ENCODE peak calls at places on chromosomes 2 and 18, in five cellular contexts. One of them, this sample, is unnamed.

GRCh38 chr2:176270100-176270750 is 983 bp downstream of the MTX2 start:
- DNase-seq in body of pancreas: no peak
- DNase-seq in cardiac fibroblast: no peak
- DNase-seq in fibroblast of the aortic adventitia: no peak
- DNase-seq in psoas muscle: no peak
- DNase-seq in this sample: no peak

GRCh38 chr2:100976634-100977391 is 25.3 kb upstream of the RPL31 start:
- DNase-seq in body of pancreas: no peak
- DNase-seq in psoas muscle: no peak
- DNase-seq in fibroblast of the aortic adventitia: no peak
- DNase-seq in cardiac fibroblast: peak
- DNase-seq in this sample: no peak

GRCh38 chr18:12038661-12039417 is 54.8 kb upstream of the ANKRD62 start:
- DNase-seq in body of pancreas: peak
- DNase-seq in fibroblast of the aortic adventitia: peak
- DNase-seq in cardiac fibroblast: peak
- DNase-seq in psoas muscle: peak
- DNase-seq in this sample: peak

GRCh38 chr2:124193706-124194105 is 168.6 kb downstream of the CNTNAP5 start:
- DNase-seq in fibroblast of the aortic adventitia: no peak
- DNase-seq in cardiac fibroblast: no peak
- DNase-seq in body of pancreas: no peak
- DNase-seq in psoas muscle: no peak
- DNase-seq in this sample: no peak

GRCh38 chr18:31835528-31836138 is 75.0 kb upstream of the SLC25A52 start:
- DNase-seq in psoas muscle: no peak
- DNase-seq in fibroblast of the aortic adventitia: no peak
- DNase-seq in cardiac fibroblast: no peak
- DNase-seq in body of pancreas: peak
- DNase-seq in this sample: peak

GRCh38 chr2:71530246-71530986 is 77.1 kb downstream of the DYSF start:
- DNase-seq in body of pancreas: peak
- DNase-seq in fibroblast of the aortic adventitia: peak
- DNase-seq in psoas muscle: no peak
- DNase-seq in cardiac fibroblast: peak
- DNase-seq in this sample: peak

GRCh38 chr2:101697794-101698418 is 399 bp downstream of the MAP4K4 start:
- DNase-seq in psoas muscle: peak
- DNase-seq in body of pancreas: no peak
- DNase-seq in cardiac fibroblast: no peak
- DNase-seq in fibroblast of the aortic adventitia: no peak
- DNase-seq in this sample: no peak

GRCh38 chr2:63544017-63544627 is 44.2 kb downstream of the WDPCP start:
- DNase-seq in fibroblast of the aortic adventitia: peak
- DNase-seq in cardiac fibroblast: peak
- DNase-seq in psoas muscle: no peak
- DNase-seq in body of pancreas: no peak
- DNase-seq in this sample: no peak

GRCh38 chr2:241798081-241798630 is 10.8 kb upstream of the NEU4 start:
- DNase-seq in cardiac fibroblast: no peak
- DNase-seq in body of pancreas: no peak
- DNase-seq in fibroblast of the aortic adventitia: no peak
- DNase-seq in psoas muscle: peak
- DNase-seq in this sample: no peak

GRCh38 chr2:66929632-66930385 is 467.3 kb upstream of the ETAA1 start:
- DNase-seq in fibroblast of the aortic adventitia: peak
- DNase-seq in body of pancreas: peak
- DNase-seq in cardiac fibroblast: peak
- DNase-seq in psoas muscle: peak
- DNase-seq in this sample: peak

GRCh38 chr18:36186461-36187137 is 698 bp upstream of the MOCOS start:
- DNase-seq in fibroblast of the aortic adventitia: peak
- DNase-seq in body of pancreas: peak
- DNase-seq in cardiac fibroblast: peak
- DNase-seq in psoas muscle: peak
- DNase-seq in this sample: peak

GRCh38 chr2:153912798-153913396 is 41.2 kb downstream of the GALNT13 start:
- DNase-seq in body of pancreas: no peak
- DNase-seq in fibroblast of the aortic adventitia: no peak
- DNase-seq in psoas muscle: no peak
- DNase-seq in cardiac fibroblast: no peak
- DNase-seq in this sample: no peak

GRCh38 chr2:188665196-188665595 is 309.0 kb upstream of the COL3A1 start:
- DNase-seq in psoas muscle: no peak
- DNase-seq in cardiac fibroblast: peak
- DNase-seq in fibroblast of the aortic adventitia: peak
- DNase-seq in body of pancreas: no peak
- DNase-seq in this sample: peak

GRCh38 chr18:63477972-63478371 is 1.2 kb downstream of the SERPINB5 start:
- DNase-seq in body of pancreas: no peak
- DNase-seq in fibroblast of the aortic adventitia: peak
- DNase-seq in psoas muscle: no peak
- DNase-seq in cardiac fibroblast: peak
- DNase-seq in this sample: no peak

GRCh38 chr2:100292022-100292580 is 30.2 kb downstream of the LONRF2 start:
- DNase-seq in cardiac fibroblast: peak
- DNase-seq in psoas muscle: peak
- DNase-seq in body of pancreas: peak
- DNase-seq in fibroblast of the aortic adventitia: peak
- DNase-seq in this sample: peak

GRCh38 chr2:172242968-172243367 is 140.3 kb upstream of the DLX2 start:
- DNase-seq in body of pancreas: peak
- DNase-seq in fibroblast of the aortic adventitia: no peak
- DNase-seq in psoas muscle: no peak
- DNase-seq in cardiac fibroblast: no peak
- DNase-seq in this sample: no peak

GRCh38 chr2:26251893-26252292 is 7.2 kb downstream of the HADHB start:
- DNase-seq in cardiac fibroblast: peak
- DNase-seq in psoas muscle: peak
- DNase-seq in body of pancreas: peak
- DNase-seq in fibroblast of the aortic adventitia: peak
- DNase-seq in this sample: peak

GRCh38 chr2:10844083-10844482 is 31.5 kb upstream of the PDIA6 start:
- DNase-seq in fibroblast of the aortic adventitia: peak
- DNase-seq in psoas muscle: peak
- DNase-seq in body of pancreas: peak
- DNase-seq in cardiac fibroblast: peak
- DNase-seq in this sample: peak

GRCh38 chr18:59621027-59621426 is 76.2 kb downstream of the CCBE1 start:
- DNase-seq in psoas muscle: no peak
- DNase-seq in body of pancreas: no peak
- DNase-seq in cardiac fibroblast: peak
- DNase-seq in fibroblast of the aortic adventitia: peak
- DNase-seq in this sample: peak

GRCh38 chr18:70405051-70405450 is 116.2 kb downstream of the SOCS6 start:
- DNase-seq in psoas muscle: no peak
- DNase-seq in body of pancreas: no peak
- DNase-seq in cardiac fibroblast: no peak
- DNase-seq in fibroblast of the aortic adventitia: no peak
- DNase-seq in this sample: peak

GRCh38 chr2:152115952-152116351 is 17.1 kb upstream of the CACNB4 start:
- DNase-seq in cardiac fibroblast: no peak
- DNase-seq in body of pancreas: no peak
- DNase-seq in psoas muscle: no peak
- DNase-seq in fibroblast of the aortic adventitia: no peak
- DNase-seq in this sample: no peak

GRCh38 chr2:73999881-74000597 is 15.3 kb downstream of the TET3 start:
- DNase-seq in psoas muscle: no peak
- DNase-seq in body of pancreas: no peak
- DNase-seq in fibroblast of the aortic adventitia: peak
- DNase-seq in cardiac fibroblast: peak
- DNase-seq in this sample: peak

GRCh38 chr2:70703900-70704549 is 64.0 kb downstream of the ADD2 start:
- DNase-seq in cardiac fibroblast: peak
- DNase-seq in psoas muscle: no peak
- DNase-seq in fibroblast of the aortic adventitia: peak
- DNase-seq in body of pancreas: peak
- DNase-seq in this sample: peak

GRCh38 chr2:85826990-85827878 is 61.6 kb downstream of the ST3GAL5 start:
- DNase-seq in cardiac fibroblast: peak
- DNase-seq in fibroblast of the aortic adventitia: peak
- DNase-seq in psoas muscle: peak
- DNase-seq in body of pancreas: peak
- DNase-seq in this sample: peak

GRCh38 chr2:115654362-115654761 is 1211.9 kb downstream of the DPP10 start:
- DNase-seq in fibroblast of the aortic adventitia: no peak
- DNase-seq in psoas muscle: no peak
- DNase-seq in body of pancreas: no peak
- DNase-seq in cardiac fibroblast: no peak
- DNase-seq in this sample: no peak

GRCh38 chr2:239308696-239309397 is 92.0 kb downstream of the HDAC4 start:
- DNase-seq in body of pancreas: peak
- DNase-seq in cardiac fibroblast: peak
- DNase-seq in fibroblast of the aortic adventitia: peak
- DNase-seq in psoas muscle: peak
- DNase-seq in this sample: peak

GRCh38 chr2:154158101-154158500 is 286.4 kb downstream of the GALNT13 start:
- DNase-seq in fibroblast of the aortic adventitia: no peak
- DNase-seq in body of pancreas: no peak
- DNase-seq in psoas muscle: no peak
- DNase-seq in cardiac fibroblast: no peak
- DNase-seq in this sample: no peak

GRCh38 chr2:217775920-217776503 is 226.8 kb downstream of the TNS1 start:
- DNase-seq in fibroblast of the aortic adventitia: no peak
- DNase-seq in cardiac fibroblast: no peak
- DNase-seq in body of pancreas: no peak
- DNase-seq in psoas muscle: no peak
- DNase-seq in this sample: no peak

GRCh38 chr2:30072250-30072842 is 74.5 kb upstream of the YPEL5 start:
- DNase-seq in fibroblast of the aortic adventitia: peak
- DNase-seq in cardiac fibroblast: peak
- DNase-seq in psoas muscle: peak
- DNase-seq in body of pancreas: peak
- DNase-seq in this sample: peak

GRCh38 chr2:142415461-142415860 is 284.6 kb upstream of the LRP1B start:
- DNase-seq in body of pancreas: no peak
- DNase-seq in psoas muscle: no peak
- DNase-seq in fibroblast of the aortic adventitia: no peak
- DNase-seq in cardiac fibroblast: no peak
- DNase-seq in this sample: no peak

GRCh38 chr2:26318950-26319349 is 27.0 kb upstream of the SELENOI start:
- DNase-seq in fibroblast of the aortic adventitia: no peak
- DNase-seq in cardiac fibroblast: no peak
- DNase-seq in psoas muscle: no peak
- DNase-seq in body of pancreas: no peak
- DNase-seq in this sample: no peak

GRCh38 chr2:7838636-7839035 is 843.2 kb upstream of the ID2 start:
- DNase-seq in cardiac fibroblast: no peak
- DNase-seq in fibroblast of the aortic adventitia: no peak
- DNase-seq in psoas muscle: no peak
- DNase-seq in body of pancreas: no peak
- DNase-seq in this sample: no peak

GRCh38 chr2:144650886-144651285 is 131.0 kb upstream of the ZEB2 start:
- DNase-seq in body of pancreas: no peak
- DNase-seq in cardiac fibroblast: no peak
- DNase-seq in psoas muscle: no peak
- DNase-seq in fibroblast of the aortic adventitia: no peak
- DNase-seq in this sample: no peak

GRCh38 chr2:234162876-234163275 is 112.4 kb downstream of the SPP2 start:
- DNase-seq in cardiac fibroblast: no peak
- DNase-seq in fibroblast of the aortic adventitia: no peak
- DNase-seq in body of pancreas: no peak
- DNase-seq in psoas muscle: no peak
- DNase-seq in this sample: no peak

GRCh38 chr18:48656582-48656981 is 117.8 kb downstream of the CTIF start:
- DNase-seq in psoas muscle: no peak
- DNase-seq in body of pancreas: no peak
- DNase-seq in fibroblast of the aortic adventitia: no peak
- DNase-seq in cardiac fibroblast: no peak
- DNase-seq in this sample: peak

GRCh38 chr2:50606860-50607259 is 425.1 kb downstream of the NRXN1 start:
- DNase-seq in fibroblast of the aortic adventitia: no peak
- DNase-seq in cardiac fibroblast: no peak
- DNase-seq in body of pancreas: no peak
- DNase-seq in psoas muscle: no peak
- DNase-seq in this sample: no peak
- TF ChIP-seq CTCF in fibroblast of the aortic adventitia: no peak
- TF ChIP-seq CTCF in cardiac fibroblast: no peak
- TF ChIP-seq CTCF in body of pancreas: no peak
- TF ChIP-seq CTCF in psoas muscle: no peak
- TF ChIP-seq CTCF in this sample: no peak

GRCh38 chr2:232875256-232876070 is 5.4 kb downstream of the SNORC start:
- DNase-seq in fibroblast of the aortic adventitia: no peak
- DNase-seq in body of pancreas: no peak
- DNase-seq in psoas muscle: no peak
- DNase-seq in cardiac fibroblast: no peak
- DNase-seq in this sample: no peak
- H3K4me3 ChIP-seq in fibroblast of the aortic adventitia: no peak
- H3K4me3 ChIP-seq in body of pancreas: no peak
- H3K4me3 ChIP-seq in psoas muscle: peak
- H3K4me3 ChIP-seq in cardiac fibroblast: no peak
- H3K4me3 ChIP-seq in this sample: no peak

DNA sequence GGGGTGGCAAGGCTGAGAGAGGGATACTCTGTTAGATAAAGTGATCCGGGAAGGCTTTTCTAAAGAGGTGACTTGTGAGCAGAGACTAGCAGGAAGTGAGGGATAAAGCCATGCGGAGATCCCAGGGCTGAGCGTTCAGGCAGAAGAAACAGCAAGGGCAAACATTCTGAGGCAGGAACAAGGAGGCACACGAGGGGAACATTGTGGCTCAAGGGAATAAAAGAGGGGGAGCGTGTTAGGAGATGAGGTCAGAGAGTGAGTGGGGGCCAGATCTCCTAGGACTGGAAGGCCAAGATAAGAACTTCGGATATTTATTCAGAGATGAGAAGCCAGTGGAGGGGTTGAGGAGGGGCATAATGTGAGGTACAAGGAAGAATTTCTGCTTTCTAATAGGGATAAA is 67.1 kb downstream of the ACTR2 start:
- DNase-seq in psoas muscle: no peak
- DNase-seq in body of pancreas: no peak
- DNase-seq in fibroblast of the aortic adventitia: no peak
- DNase-seq in cardiac fibroblast: no peak
- DNase-seq in this sample: no peak
- TF ChIP-seq CTCF in psoas muscle: no peak
- TF ChIP-seq CTCF in body of pancreas: no peak
- TF ChIP-seq CTCF in fibroblast of the aortic adventitia: no peak
- TF ChIP-seq CTCF in cardiac fibroblast: no peak
- TF ChIP-seq CTCF in this sample: no peak

DNA sequence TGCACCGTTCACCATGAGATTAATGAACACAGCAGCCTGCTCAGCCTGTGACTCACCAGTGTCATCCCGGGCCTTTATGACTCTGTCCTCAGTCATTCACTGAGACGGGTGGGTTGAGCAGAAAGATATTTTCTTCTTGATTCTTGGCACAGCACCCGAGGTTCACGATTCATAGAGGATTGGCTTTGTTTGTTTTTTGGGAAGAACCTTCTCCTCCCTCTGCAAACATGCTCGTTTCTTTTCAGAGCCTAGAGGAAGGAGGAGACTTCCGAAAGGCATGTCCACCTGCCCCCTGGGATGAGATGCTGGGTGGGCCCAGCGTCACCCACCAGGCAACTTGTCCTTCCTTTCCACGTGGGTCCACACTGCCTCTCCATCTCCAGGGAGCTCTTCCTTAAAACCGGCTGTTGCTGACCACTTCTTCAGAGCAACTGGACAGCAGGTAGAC is 199.2 kb downstream of the GLI2 start:
- DNase-seq in body of pancreas: peak
- DNase-seq in fibroblast of the aortic adventitia: peak
- DNase-seq in psoas muscle: peak
- DNase-seq in cardiac fibroblast: peak
- DNase-seq in this sample: peak
- H3K4me3 ChIP-seq in body of pancreas: no peak
- H3K4me3 ChIP-seq in fibroblast of the aortic adventitia: no peak
- H3K4me3 ChIP-seq in psoas muscle: no peak
- H3K4me3 ChIP-seq in cardiac fibroblast: no peak
- H3K4me3 ChIP-seq in this sample: no peak

GRCh38 chr2:135043345-135043744 is 3.9 kb downstream of the MAP3K19 start:
- DNase-seq in body of pancreas: no peak
- DNase-seq in psoas muscle: no peak
- DNase-seq in fibroblast of the aortic adventitia: no peak
- DNase-seq in cardiac fibroblast: no peak
- DNase-seq in this sample: peak
- TF ChIP-seq CTCF in body of pancreas: peak
- TF ChIP-seq CTCF in psoas muscle: peak
- TF ChIP-seq CTCF in fibroblast of the aortic adventitia: peak
- TF ChIP-seq CTCF in cardiac fibroblast: peak
- TF ChIP-seq CTCF in this sample: peak

This sample was measured in foreskin fibroblast.